ENCODE peak calls at places on chromosomes 5 and 9, in five cellular contexts. One of them, this sample, is unnamed.
A peak's percentile ranks its signal among the peaks of the same experiment; 100 is the strongest.

GRCh38 chr9:72675586-72675985 is 154.2 kb downstream of the TMC1 start:
- DNase-seq in right cardiac atrium: no peak
- DNase-seq in CD4-positive, alpha-beta T cell: no peak
- DNase-seq in ascending aorta: no peak
- DNase-seq in naive thymus-derived CD4-positive, alpha-beta T cell: no peak
- DNase-seq in this sample: no peak

GRCh38 chr9:130239741-130240241 is 25.8 kb upstream of the HMCN2 start:
- DNase-seq in right cardiac atrium: no peak
- DNase-seq in CD4-positive, alpha-beta T cell: no peak
- DNase-seq in ascending aorta: no peak
- DNase-seq in naive thymus-derived CD4-positive, alpha-beta T cell: no peak
- DNase-seq in this sample: peak; percentile 12

GRCh38 chr5:88391116-88391515 is 122.5 kb upstream of the TMEM161B start:
- DNase-seq in right cardiac atrium: no peak
- DNase-seq in CD4-positive, alpha-beta T cell: no peak
- DNase-seq in ascending aorta: no peak
- DNase-seq in naive thymus-derived CD4-positive, alpha-beta T cell: no peak
- DNase-seq in this sample: no peak

GRCh38 chr5:41908374-41909079 is 4.4 kb downstream of the RIMOC1 start:
- DNase-seq in right cardiac atrium: no peak
- DNase-seq in CD4-positive, alpha-beta T cell: no peak
- DNase-seq in ascending aorta: no peak
- DNase-seq in naive thymus-derived CD4-positive, alpha-beta T cell: no peak
- DNase-seq in this sample: no peak

GRCh38 chr5:150180241-150181027 is 9.4 kb upstream of the SLC6A7 start:
- DNase-seq in right cardiac atrium: peak; percentile 91
- DNase-seq in CD4-positive, alpha-beta T cell: no peak
- DNase-seq in ascending aorta: peak; percentile 44
- DNase-seq in naive thymus-derived CD4-positive, alpha-beta T cell: no peak
- DNase-seq in this sample: no peak

GRCh38 chr9:135718616-135719015 is 16.6 kb downstream of the KCNT1 start:
- DNase-seq in right cardiac atrium: no peak
- DNase-seq in CD4-positive, alpha-beta T cell: no peak
- DNase-seq in ascending aorta: no peak
- DNase-seq in naive thymus-derived CD4-positive, alpha-beta T cell: no peak
- DNase-seq in this sample: no peak

GRCh38 chr9:136596630-136597031 is 50.8 kb upstream of the NOTCH1 start:
- DNase-seq in right cardiac atrium: peak; percentile 70
- DNase-seq in CD4-positive, alpha-beta T cell: no peak
- DNase-seq in ascending aorta: no peak
- DNase-seq in naive thymus-derived CD4-positive, alpha-beta T cell: no peak
- DNase-seq in this sample: no peak

GRCh38 chr5:7244977-7245376 is 151.0 kb upstream of the ADCY2 start:
- DNase-seq in right cardiac atrium: no peak
- DNase-seq in CD4-positive, alpha-beta T cell: no peak
- DNase-seq in ascending aorta: no peak
- DNase-seq in naive thymus-derived CD4-positive, alpha-beta T cell: no peak
- DNase-seq in this sample: no peak

GRCh38 chr9:99783799-99784198 is 37.9 kb upstream of the NR4A3 start:
- DNase-seq in right cardiac atrium: no peak
- DNase-seq in CD4-positive, alpha-beta T cell: no peak
- DNase-seq in ascending aorta: no peak
- DNase-seq in naive thymus-derived CD4-positive, alpha-beta T cell: no peak
- DNase-seq in this sample: no peak

GRCh38 chr5:79235578-79236363 is at the start of gene JMY:
- DNase-seq in right cardiac atrium: peak; percentile 87
- DNase-seq in CD4-positive, alpha-beta T cell: peak; percentile 85
- DNase-seq in ascending aorta: peak; percentile 74
- DNase-seq in naive thymus-derived CD4-positive, alpha-beta T cell: peak; percentile 77
- DNase-seq in this sample: peak; percentile 90

GRCh38 chr5:1723476-1723875 is 76.2 kb downstream of the MRPL36 start:
- DNase-seq in right cardiac atrium: no peak
- DNase-seq in CD4-positive, alpha-beta T cell: no peak
- DNase-seq in ascending aorta: no peak
- DNase-seq in naive thymus-derived CD4-positive, alpha-beta T cell: no peak
- DNase-seq in this sample: no peak

GRCh38 chr5:151495330-151495729 is 47.9 kb downstream of the SLC36A1 start:
- DNase-seq in right cardiac atrium: no peak
- DNase-seq in CD4-positive, alpha-beta T cell: no peak
- DNase-seq in ascending aorta: no peak
- DNase-seq in naive thymus-derived CD4-positive, alpha-beta T cell: no peak
- DNase-seq in this sample: no peak

GRCh38 chr9:112046181-112046580 is 128.9 kb downstream of the SUSD1 start:
- DNase-seq in right cardiac atrium: no peak
- DNase-seq in CD4-positive, alpha-beta T cell: no peak
- DNase-seq in ascending aorta: no peak
- DNase-seq in naive thymus-derived CD4-positive, alpha-beta T cell: no peak
- DNase-seq in this sample: no peak

GRCh38 chr5:68673451-68674180 is 420.2 kb upstream of the SLC30A5 start:
- DNase-seq in right cardiac atrium: no peak
- DNase-seq in CD4-positive, alpha-beta T cell: no peak
- DNase-seq in ascending aorta: no peak
- DNase-seq in naive thymus-derived CD4-positive, alpha-beta T cell: no peak
- DNase-seq in this sample: no peak

GRCh38 chr5:74608754-74609576 is 31.6 kb downstream of the ENC1 start:
- DNase-seq in right cardiac atrium: no peak
- DNase-seq in CD4-positive, alpha-beta T cell: no peak
- DNase-seq in ascending aorta: no peak
- DNase-seq in naive thymus-derived CD4-positive, alpha-beta T cell: no peak
- DNase-seq in this sample: no peak

DNA sequence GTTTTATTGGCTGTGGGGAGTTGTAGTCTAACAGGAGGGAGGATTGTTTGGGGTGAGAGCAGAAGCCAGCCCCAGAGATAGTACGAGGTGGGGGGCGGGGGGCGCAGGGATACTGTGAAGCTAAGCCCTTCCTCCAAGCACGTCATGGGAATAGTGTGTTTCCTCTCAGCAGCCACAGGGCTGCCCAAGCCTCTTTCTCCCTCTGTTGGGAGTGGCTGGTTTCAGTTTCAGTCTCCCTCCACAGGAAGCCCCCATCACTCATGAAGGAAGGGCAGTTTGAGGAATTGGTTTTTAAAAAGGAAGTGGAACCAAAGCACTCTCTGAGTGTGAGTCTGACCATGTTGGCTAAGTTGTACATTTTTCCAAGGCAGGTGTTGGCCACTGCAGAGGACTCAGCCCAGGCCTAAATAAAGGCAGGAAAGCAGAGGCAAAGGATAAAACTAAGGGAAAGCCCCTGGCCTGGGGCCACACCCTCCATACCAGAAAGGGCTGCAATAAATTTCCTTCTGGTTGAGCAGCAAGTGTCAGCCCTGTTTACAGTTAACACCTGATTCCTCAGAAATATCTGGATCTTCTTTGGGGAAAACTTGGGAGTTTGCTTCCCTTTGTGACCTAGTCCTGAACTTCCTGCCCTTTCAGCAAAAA is 3.2 kb downstream of the RAB24 start:
- DNase-seq in right cardiac atrium: peak; percentile 70
- DNase-seq in CD4-positive, alpha-beta T cell: no peak
- DNase-seq in ascending aorta: no peak
- DNase-seq in naive thymus-derived CD4-positive, alpha-beta T cell: peak; percentile 45
- DNase-seq in this sample: peak; percentile 70
- H3K27ac ChIP-seq in right cardiac atrium: peak overlapping the region; percentile 81
- H3K27ac ChIP-seq in CD4-positive, alpha-beta T cell: peak overlapping the region; percentile 55
- H3K27ac ChIP-seq in ascending aorta: peak overlapping the region; percentile 53
- H3K27ac ChIP-seq in naive thymus-derived CD4-positive, alpha-beta T cell: peak overlapping the region; percentile 58
- H3K27ac ChIP-seq in this sample: peak overlapping the region; percentile 69

DNA sequence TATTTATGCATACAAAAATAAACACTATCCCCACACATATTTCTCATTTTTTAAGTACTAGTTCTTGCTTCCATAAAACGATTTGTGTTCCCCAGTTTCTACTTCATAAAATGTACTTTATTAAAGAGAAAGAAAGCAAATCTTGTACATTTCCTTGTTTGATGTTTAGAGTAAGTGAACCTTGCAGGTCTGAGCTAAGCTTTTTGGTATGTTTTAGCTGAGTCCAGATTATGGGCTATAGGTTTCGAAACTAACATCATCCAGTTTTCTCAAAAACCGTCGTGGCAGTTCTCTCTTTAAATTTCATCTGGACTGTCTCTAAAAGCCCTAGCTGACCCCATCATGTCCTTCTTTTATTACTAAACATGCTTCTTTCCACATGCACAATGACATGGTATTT is 165.2 kb upstream of the MPDZ start:
- DNase-seq in right cardiac atrium: no peak
- DNase-seq in CD4-positive, alpha-beta T cell: no peak
- DNase-seq in ascending aorta: no peak
- DNase-seq in naive thymus-derived CD4-positive, alpha-beta T cell: no peak
- DNase-seq in this sample: no peak
- H3K27ac ChIP-seq in right cardiac atrium: peak overlapping the region; percentile 89
- H3K27ac ChIP-seq in CD4-positive, alpha-beta T cell: no peak overlapping the region
- H3K27ac ChIP-seq in ascending aorta: peak overlapping the region; percentile 63
- H3K27ac ChIP-seq in naive thymus-derived CD4-positive, alpha-beta T cell: no peak overlapping the region
- H3K27ac ChIP-seq in this sample: no peak overlapping the region

DNA sequence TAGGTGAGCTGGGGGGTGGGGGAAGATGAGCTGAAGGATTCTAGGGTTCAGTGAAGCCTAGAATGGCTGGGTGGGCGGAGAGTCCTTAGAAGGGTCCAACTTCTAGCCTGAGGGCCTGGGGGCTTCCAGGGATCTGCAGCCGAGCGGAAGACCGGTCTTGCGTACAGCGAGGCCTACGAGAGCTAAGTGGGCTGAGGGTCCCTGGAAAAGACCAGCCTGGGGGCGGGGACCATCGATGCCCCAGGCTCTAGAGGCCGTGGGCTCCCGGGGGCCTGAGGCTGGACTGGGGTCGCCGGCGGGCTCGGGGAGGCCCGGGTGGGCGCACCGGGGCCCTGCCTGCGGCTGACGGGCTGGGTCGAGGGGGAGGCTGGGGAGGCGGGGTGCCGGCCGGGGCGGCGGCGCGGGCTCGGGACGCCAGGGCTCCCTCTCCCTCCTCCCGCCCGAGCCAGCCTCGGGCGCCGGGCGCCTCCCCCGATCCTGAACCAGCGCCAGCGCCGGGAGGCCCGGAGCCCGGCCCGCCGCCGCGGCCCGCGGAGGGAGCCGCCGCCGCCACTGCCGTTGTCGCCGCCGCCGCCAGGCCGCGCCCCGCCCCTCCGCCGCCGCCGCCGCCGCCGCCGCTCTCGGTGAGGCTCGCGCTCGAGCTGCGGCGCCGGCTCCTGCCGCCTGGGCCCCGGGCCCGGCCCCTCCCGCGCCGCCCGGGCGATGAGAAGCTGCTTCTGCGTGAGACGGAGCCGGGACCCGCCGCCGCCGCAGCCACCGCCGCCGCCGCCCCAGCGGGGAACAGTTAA is at the start of gene MVB12B:
- DNase-seq in right cardiac atrium: peak; percentile 40
- DNase-seq in CD4-positive, alpha-beta T cell: peak; percentile 62
- DNase-seq in ascending aorta: no peak
- DNase-seq in naive thymus-derived CD4-positive, alpha-beta T cell: peak; percentile 37
- DNase-seq in this sample: peak; percentile 43
- H3K27ac ChIP-seq in right cardiac atrium: peak within 1 kb of the TSS; percentile 69
- H3K27ac ChIP-seq in CD4-positive, alpha-beta T cell: no peak within 1 kb of the TSS
- H3K27ac ChIP-seq in ascending aorta: peak within 1 kb of the TSS; percentile 68
- H3K27ac ChIP-seq in naive thymus-derived CD4-positive, alpha-beta T cell: peak within 1 kb of the TSS; percentile 59
- H3K27ac ChIP-seq in this sample: no peak within 1 kb of the TSS

GRCh38 chr5:131745594-131746175 is 51.1 kb downstream of the FNIP1 start:
- DNase-seq in right cardiac atrium: no peak
- DNase-seq in CD4-positive, alpha-beta T cell: no peak
- DNase-seq in ascending aorta: no peak
- DNase-seq in naive thymus-derived CD4-positive, alpha-beta T cell: no peak
- DNase-seq in this sample: no peak

GRCh38 chr5:131745155-131745554 is 51.7 kb downstream of the FNIP1 start:
- DNase-seq in right cardiac atrium: no peak
- DNase-seq in CD4-positive, alpha-beta T cell: no peak
- DNase-seq in ascending aorta: no peak
- DNase-seq in naive thymus-derived CD4-positive, alpha-beta T cell: no peak
- DNase-seq in this sample: no peak

GRCh38 chr5:131749138-131749537 is 47.7 kb downstream of the FNIP1 start:
- DNase-seq in right cardiac atrium: no peak
- DNase-seq in CD4-positive, alpha-beta T cell: no peak
- DNase-seq in ascending aorta: no peak
- DNase-seq in naive thymus-derived CD4-positive, alpha-beta T cell: no peak
- DNase-seq in this sample: no peak

GRCh38 chr5:131746423-131746822 is 50.4 kb downstream of the FNIP1 start:
- DNase-seq in right cardiac atrium: no peak
- DNase-seq in CD4-positive, alpha-beta T cell: no peak
- DNase-seq in ascending aorta: no peak
- DNase-seq in naive thymus-derived CD4-positive, alpha-beta T cell: no peak
- DNase-seq in this sample: no peak

DNA sequence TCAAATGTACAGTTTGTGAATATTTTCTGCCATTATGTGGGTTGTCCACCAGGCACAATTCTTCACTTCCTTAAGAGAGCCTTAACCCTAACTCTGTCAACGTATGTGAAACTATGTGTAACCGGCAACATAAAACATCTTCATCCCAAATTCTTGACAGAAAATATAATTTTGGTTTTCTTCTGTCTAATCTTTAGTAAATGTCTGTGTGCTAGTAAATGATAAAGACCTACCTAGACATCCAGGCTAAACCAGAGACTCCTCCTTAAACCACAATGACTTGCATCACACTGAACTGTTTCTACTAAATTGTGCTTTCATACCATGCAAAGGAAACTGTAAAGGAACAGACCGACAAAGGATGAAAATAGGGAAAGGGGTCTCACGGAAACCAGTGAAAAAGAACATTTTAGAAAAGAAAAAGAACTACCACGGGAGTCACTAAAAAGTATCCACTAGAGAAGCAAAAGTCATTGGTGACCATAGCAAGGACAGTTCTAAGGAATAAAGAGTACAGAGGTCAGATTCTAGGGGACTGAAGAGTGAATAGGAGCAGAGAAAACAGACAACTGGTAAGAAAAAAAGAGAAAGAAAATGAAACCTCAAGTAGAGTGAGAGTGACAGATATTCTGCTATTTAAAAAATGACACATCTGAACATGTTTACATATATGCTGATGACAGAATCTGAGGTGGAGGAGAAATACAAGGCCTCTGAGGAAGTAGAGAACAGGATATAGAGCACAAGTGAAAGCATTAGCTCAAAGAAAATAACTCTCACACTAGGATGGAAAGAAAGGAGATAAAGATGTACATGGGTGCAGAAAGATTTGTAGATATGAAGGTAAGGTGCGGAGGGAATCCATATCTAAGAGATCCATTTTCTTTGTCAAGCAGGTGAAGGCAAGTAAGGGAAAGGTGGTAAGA is 49.4 kb downstream of the FNIP1 start:
- DNase-seq in right cardiac atrium: no peak
- DNase-seq in CD4-positive, alpha-beta T cell: no peak
- DNase-seq in ascending aorta: no peak
- DNase-seq in naive thymus-derived CD4-positive, alpha-beta T cell: peak; percentile 21
- DNase-seq in this sample: peak; percentile 28
- H3K27ac ChIP-seq in right cardiac atrium: no peak overlapping the region
- H3K27ac ChIP-seq in CD4-positive, alpha-beta T cell: no peak overlapping the region
- H3K27ac ChIP-seq in ascending aorta: no peak overlapping the region
- H3K27ac ChIP-seq in naive thymus-derived CD4-positive, alpha-beta T cell: peak overlapping the region; percentile 63
- H3K27ac ChIP-seq in this sample: peak overlapping the region; percentile 58

GRCh38 chr5:139124774-139125391 is 73.3 kb downstream of the SIL1 start:
- DNase-seq in right cardiac atrium: no peak
- DNase-seq in CD4-positive, alpha-beta T cell: no peak
- DNase-seq in ascending aorta: no peak
- DNase-seq in naive thymus-derived CD4-positive, alpha-beta T cell: no peak
- DNase-seq in this sample: no peak
- H3K27ac ChIP-seq in right cardiac atrium: peak overlapping the region; percentile 11
- H3K27ac ChIP-seq in CD4-positive, alpha-beta T cell: no peak overlapping the region
- H3K27ac ChIP-seq in ascending aorta: peak overlapping the region; percentile 83
- H3K27ac ChIP-seq in naive thymus-derived CD4-positive, alpha-beta T cell: no peak overlapping the region
- H3K27ac ChIP-seq in this sample: no peak overlapping the region